ENCODE peak calls at places on chromosomes 2 and 18, in five cellular contexts. W is Peyer's patch; R is CD4-positive, alpha-beta T cell; H is Calu3; Y is psoas muscle. A is an unnamed sample.

GRCh38 chr2:51472783-51473182 is 440.9 kb upstream of the NRXN1 start:
- DNase-seq in W (no peak), R (no peak), H (no peak), Y (no peak), A (no peak)

GRCh38 chr2:66700181-66700686 is 265.3 kb downstream of the MEIS1 start:
- DNase-seq in W (no peak), R (no peak), H (peak), Y (no peak), A (no peak)

GRCh38 chr18:70659026-70659726 is 370.3 kb downstream of the SOCS6 start:
- DNase-seq in W (peak), R (peak), H (no peak), Y (no peak), A (no peak)

GRCh38 chr2:43255249-43255960 is 29.0 kb upstream of the ZFP36L2 start:
- DNase-seq in W (no peak), R (no peak), H (no peak), Y (no peak), A (no peak)

GRCh38 chr2:58601017-58601416 is 359.9 kb upstream of the FANCL start:
- DNase-seq in W (no peak), R (no peak), H (no peak), Y (no peak), A (no peak)

GRCh38 chr2:54308186-54308585 is 52.2 kb upstream of the TSPYL6 start:
- DNase-seq in W (no peak), R (no peak), H (no peak), Y (no peak), A (no peak)

GRCh38 chr2:226601881-226602280 is 197.7 kb downstream of the IRS1 start:
- DNase-seq in W (no peak), R (no peak), H (no peak), Y (no peak), A (no peak)

GRCh38 chr18:3075491-3075890 is 62.5 kb upstream of the LPIN2 start:
- DNase-seq in W (no peak), R (no peak), H (no peak), Y (no peak), A (no peak)

GRCh38 chr18:3246636-3247242 is 862 bp upstream of the MYL12A start:
- DNase-seq in W (peak), R (no peak), H (no peak), Y (peak), A (no peak)

GRCh38 chr2:152920846-152921245 is 202.4 kb downstream of the ARL6IP6 start:
- DNase-seq in W (no peak), R (no peak), H (no peak), Y (no peak), A (no peak)

GRCh38 chr2:1678609-1679008 is 65.7 kb downstream of the PXDN start:
- DNase-seq in W (no peak), R (no peak), H (no peak), Y (no peak), A (no peak)

GRCh38 chr2:120108049-120108448 is 95.2 kb downstream of the EPB41L5 start:
- DNase-seq in W (no peak), R (no peak), H (peak), Y (no peak), A (no peak)

GRCh38 chr2:120110062-120110362 is 97.1 kb downstream of the EPB41L5 start:
- DNase-seq in W (no peak), R (no peak), H (no peak), Y (no peak), A (no peak)

GRCh38 chr2:120108749-120109148 is 95.9 kb downstream of the EPB41L5 start:
- DNase-seq in W (no peak), R (no peak), H (no peak), Y (no peak), A (no peak)

GRCh38 chr2:120110507-120110906 is 97.6 kb downstream of the EPB41L5 start:
- DNase-seq in W (no peak), R (no peak), H (no peak), Y (no peak), A (no peak)

GRCh38 chr2:120109186-120110061 is 96.5 kb downstream of the EPB41L5 start:
- DNase-seq in W (no peak), R (no peak), H (no peak), Y (no peak), A (no peak)
- TF ChIP-seq CTCF in W (peak), R (peak), H (no peak), Y (peak), A (no peak)

GRCh38 chr2:44789971-44790721 is 151.4 kb upstream of the SIX3 start:
- DNase-seq in W (no peak), R (no peak), H (no peak), Y (no peak), A (no peak)
- TF ChIP-seq CTCF in W (no peak), R (no peak), H (no peak), Y (no peak), A (no peak)

GRCh38 chr2:7379799-7380198 is 462.6 kb downstream of the RNF144A start:
- DNase-seq in W (no peak), R (no peak), H (no peak), Y (no peak), A (no peak)
- TF ChIP-seq CTCF in W (no peak), R (no peak), H (no peak), Y (no peak), A (no peak)

GRCh38 chr2:107093426-107093957 is 207.5 kb upstream of the ST6GAL2 start:
- DNase-seq in W (no peak), R (no peak), H (no peak), Y (no peak), A (no peak)
- TF ChIP-seq CTCF in W (no peak), R (no peak), H (no peak), Y (no peak), A (no peak)

GRCh38 chr2:177212106-177212894 is at the start of gene HNRNPA3:
- DNase-seq in W (peak), R (peak), H (peak), Y (peak), A (peak)
- TF ChIP-seq CTCF in W (no peak), R (peak), H (no peak), Y (no peak), A (peak)

DNA sequence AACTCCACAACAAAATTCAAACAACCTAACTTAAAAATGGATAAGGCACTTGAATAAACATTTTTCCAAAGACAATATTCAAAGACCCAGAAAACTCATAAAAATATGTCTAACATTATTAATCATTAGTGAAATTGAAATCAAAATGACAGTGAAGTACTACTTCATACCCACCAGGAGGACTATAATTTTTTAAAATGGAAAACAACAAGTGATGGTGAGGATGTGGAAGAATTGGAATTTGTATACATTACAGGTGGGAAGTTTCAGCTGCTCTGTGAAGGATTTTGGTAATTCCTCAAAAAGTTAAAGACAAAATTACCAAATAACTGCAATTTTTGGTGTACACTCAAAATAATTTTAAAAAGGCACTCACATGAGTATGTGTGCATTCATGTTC is 920.0 kb downstream of the TDRD15 start:
- DNase-seq in W (no peak), R (no peak), H (no peak), Y (no peak), A (no peak)
- TF ChIP-seq CTCF in W (no peak), R (no peak), H (no peak), Y (no peak), A (peak)

A was measured in progenitor cell of endocrine pancreas.